ENCODE peak calls at places on chromosomes 12 and 14, in nine cellular contexts. R is astrocyte; N is effector memory CD4-positive, alpha-beta T cell; P is lower lobe of right lung; X is stomach; Y is heart right ventricle; A is CD4-positive, alpha-beta memory T cell; E is pancreas; T is prostate gland. K is an unnamed sample. For H3K4me1, the result is how much of the 10 kb centered on the place peaks cover.

GRCh38 chr12:12919666-12920435 is 28.5 kb downstream of the GPRC5A start:
- DNase-seq in R (no peak), N (no peak), P (no peak), X (no peak), Y (no peak), A (no peak), E (no peak), T (no peak), K (no peak)

GRCh38 chr14:62213516-62213915 is 451.3 kb downstream of the SNAPC1 start:
- DNase-seq in R (peak), N (no peak), P (no peak), X (no peak), Y (no peak), A (no peak), E (no peak), T (no peak), K (no peak)

GRCh38 chr14:104432611-104433231 is 146.8 kb upstream of the C14orf180 start:
- DNase-seq in R (no peak), N (no peak), P (peak), X (peak), Y (peak), A (no peak), E (peak), T (no peak), K (peak)

GRCh38 chr12:104457746-104458644 is 1.2 kb downstream of the CHST11 start:
- DNase-seq in R (no peak), N (peak), P (peak), X (peak), Y (peak), A (peak), E (peak), T (no peak), K (no peak)

GRCh38 chr12:19177754-19178153 is 48.2 kb downstream of the PLEKHA5 start:
- DNase-seq in R (peak), N (no peak), P (no peak), X (no peak), Y (no peak), A (no peak), E (no peak), T (no peak), K (no peak)

GRCh38 chr12:851913-852312 is 97.6 kb downstream of the RAD52 start:
- DNase-seq in R (peak), N (no peak), P (no peak), X (no peak), Y (no peak), A (no peak), E (no peak), T (no peak), K (no peak)

GRCh38 chr12:96303656-96304055 is 96.6 kb downstream of the CDK17 start:
- DNase-seq in R (no peak), N (no peak), P (no peak), X (no peak), Y (no peak), A (no peak), E (no peak), T (no peak), K (no peak)

GRCh38 chr14:72404998-72405397 is 472.8 kb downstream of the RGS6 start:
- DNase-seq in R (no peak), N (no peak), P (no peak), X (no peak), Y (no peak), A (no peak), E (no peak), T (no peak), K (no peak)

GRCh38 chr12:79409562-79409961 is 281.2 kb downstream of the PAWR start:
- DNase-seq in R (peak), N (no peak), P (no peak), X (no peak), Y (no peak), A (no peak), E (no peak), T (no peak), K (no peak)

GRCh38 chr14:63492391-63492790 is 50.8 kb downstream of the PPP2R5E start:
- DNase-seq in R (peak), N (no peak), P (no peak), X (no peak), Y (no peak), A (no peak), E (no peak), T (no peak), K (no peak)

GRCh38 chr12:39505562-39505961 is 62.6 kb upstream of the KIF21A start:
- DNase-seq in R (no peak), N (no peak), P (no peak), X (no peak), Y (no peak), A (no peak), E (no peak), T (no peak), K (no peak)

GRCh38 chr14:95527392-95528002 is 7.4 kb upstream of the GLRX5 start:
- DNase-seq in R (peak), N (peak), P (no peak), X (peak), Y (no peak), A (peak), E (no peak), T (no peak), K (no peak)

GRCh38 chr12:3527181-3527580 is 36.2 kb downstream of the PRMT8 start:
- DNase-seq in R (peak), N (no peak), P (no peak), X (no peak), Y (no peak), A (no peak), E (no peak), T (no peak), K (no peak)

GRCh38 chr12:52235001-52235760 is 2.1 kb downstream of the KRT7 start:
- DNase-seq in R (no peak), N (no peak), P (no peak), X (no peak), Y (no peak), A (no peak), E (no peak), T (no peak), K (peak)

GRCh38 chr12:51631591-51631990 is 40.6 kb downstream of the SCN8A start:
- DNase-seq in R (peak), N (no peak), P (no peak), X (no peak), Y (no peak), A (no peak), E (no peak), T (no peak), K (no peak)

GRCh38 chr12:132886529-132887477 is 602 bp downstream of the CHFR start:
- DNase-seq in R (no peak), N (no peak), P (peak), X (peak), Y (no peak), A (no peak), E (peak), T (no peak), K (no peak)

GRCh38 chr14:79451601-79452000 is 759.7 kb downstream of the DIO2 start:
- DNase-seq in R (no peak), N (no peak), P (no peak), X (no peak), Y (no peak), A (no peak), E (no peak), T (no peak), K (no peak)

GRCh38 chr12:31687101-31687527 is 27.6 kb downstream of the ETFBKMT start:
- DNase-seq in R (no peak), N (no peak), P (peak), X (no peak), Y (no peak), A (no peak), E (no peak), T (no peak), K (no peak)

GRCh38 chr14:103597623-103598372 is 31.2 kb upstream of the KLC1 start:
- DNase-seq in R (peak), N (no peak), P (no peak), X (no peak), Y (no peak), A (no peak), E (no peak), T (no peak), K (peak)

GRCh38 chr14:68824517-68825347 is 31.9 kb upstream of the ZFP36L1 start:
- DNase-seq in R (no peak), N (peak), P (peak), X (peak), Y (peak), A (no peak), E (peak), T (peak), K (peak)

GRCh38 chr14:20707622-20708021 is 19.1 kb downstream of the ANG start:
- DNase-seq in R (peak), N (no peak), P (no peak), X (peak), Y (no peak), A (no peak), E (no peak), T (peak), K (no peak)

GRCh38 chr14:42192659-42193425 is 586.2 kb downstream of the LRFN5 start:
- DNase-seq in R (peak), N (no peak), P (no peak), X (no peak), Y (no peak), A (no peak), E (no peak), T (peak), K (no peak)

GRCh38 chr12:6180300-6181051 is 19.7 kb upstream of the CD9 start:
- DNase-seq in R (peak), N (no peak), P (peak), X (peak), Y (peak), A (no peak), E (no peak), T (no peak), K (no peak)

GRCh38 chr12:67889935-67890334 is 99.3 kb upstream of the IFNG-AS1 start:
- DNase-seq in R (no peak), N (no peak), P (no peak), X (no peak), Y (no peak), A (no peak), E (no peak), T (no peak), K (no peak)

GRCh38 chr12:53676715-53677611 is 1.1 kb upstream of the ATP5MC2 start:
- DNase-seq in R (no peak), N (no peak), P (peak), X (peak), Y (peak), A (no peak), E (peak), T (no peak), K (no peak)

GRCh38 chr12:123270380-123271181 is 1.1 kb downstream of the CDK2AP1 start:
- DNase-seq in R (peak), N (no peak), P (no peak), X (no peak), Y (peak), A (no peak), E (peak), T (no peak), K (no peak)

GRCh38 chr12:69056743-69057515 is 124.0 kb upstream of the CPM start:
- DNase-seq in R (peak), N (no peak), P (no peak), X (no peak), Y (no peak), A (no peak), E (no peak), T (no peak), K (no peak)

GRCh38 chr14:64440494-64440893 is 24.8 kb upstream of the AKAP5 start:
- DNase-seq in R (no peak), N (no peak), P (no peak), X (no peak), Y (no peak), A (no peak), E (no peak), T (no peak), K (no peak)

GRCh38 chr12:113092478-113093408 is 36.2 kb downstream of the DTX1 start:
- DNase-seq in R (no peak), N (no peak), P (peak), X (peak), Y (peak), A (no peak), E (peak), T (no peak), K (no peak)

GRCh38 chr14:92473947-92474535 is 39.5 kb upstream of the RIN3 start:
- DNase-seq in R (peak), N (no peak), P (no peak), X (peak), Y (no peak), A (no peak), E (no peak), T (no peak), K (peak)

GRCh38 chr12:52838871-52839446 is 4.8 kb upstream of the KRT79 start:
- DNase-seq in R (no peak), N (no peak), P (no peak), X (no peak), Y (no peak), A (no peak), E (no peak), T (no peak), K (no peak)

DNA sequence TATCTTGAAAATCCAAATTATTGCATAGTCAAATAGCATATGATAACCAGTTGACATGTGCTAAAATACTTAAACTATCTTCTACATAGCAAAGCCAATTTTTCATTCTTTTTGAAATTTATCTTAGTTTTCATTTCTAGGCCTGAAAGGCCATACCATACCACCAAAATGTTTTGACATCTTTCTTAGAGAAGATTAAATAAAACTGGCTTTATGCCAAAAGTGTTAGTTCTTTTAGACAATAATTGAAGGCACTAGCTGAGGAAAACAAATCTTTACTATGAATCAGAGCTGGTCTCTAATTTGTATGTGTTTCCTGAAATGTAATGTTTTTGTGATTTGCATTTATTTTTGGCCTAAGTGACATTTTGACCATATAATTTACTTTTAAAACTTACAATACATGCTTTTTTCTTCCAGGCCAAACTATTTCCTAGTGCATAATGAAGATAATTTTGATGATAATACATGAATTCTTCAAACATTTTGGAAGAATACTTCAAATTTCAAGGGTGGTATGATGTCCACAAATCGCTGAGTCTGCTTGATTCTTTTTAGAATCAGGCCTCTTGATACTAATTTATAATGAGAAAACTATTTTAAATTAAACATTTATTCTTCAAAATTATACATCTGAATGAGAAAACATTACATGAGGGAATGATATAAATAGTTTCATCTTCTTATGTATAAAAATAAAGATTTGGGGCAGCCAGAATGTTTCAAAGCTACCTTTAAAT is 6.5 kb upstream of the KCNMB4 start:
- DNase-seq in R (no peak), N (no peak), P (no peak), X (no peak), Y (no peak), A (no peak), E (no peak), T (no peak), K (no peak)
- H3K4me1 ChIP-seq in R (under half), N (under half), P (under half), X (under half), Y (under half), A (under half), E (under half), T (under half), K (under half)

DNA sequence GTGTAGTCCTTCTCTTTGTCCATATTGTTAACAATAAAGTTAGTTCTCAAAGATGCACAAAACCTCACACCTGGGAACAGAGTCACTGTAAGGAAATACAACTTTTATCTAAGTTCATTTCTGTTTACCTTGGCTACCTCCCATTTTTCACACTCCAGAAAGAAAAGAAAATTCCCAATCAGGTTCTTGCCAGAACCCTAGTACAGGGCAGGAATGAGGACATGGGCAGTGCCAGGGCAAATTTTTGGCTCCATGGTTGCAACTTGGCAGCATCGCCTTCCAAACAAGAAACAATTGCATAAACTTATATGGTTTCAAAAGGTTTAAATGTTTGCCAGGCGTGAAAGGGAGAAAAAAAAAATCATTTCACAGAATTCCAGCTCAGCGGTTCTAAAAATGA is 296.3 kb upstream of the PRKD1 start:
- DNase-seq in R (no peak), N (no peak), P (peak), X (peak), Y (no peak), A (no peak), E (peak), T (peak), K (no peak)
- H3K4me1 ChIP-seq in R (under half), N (under half), P (under half), X (under half), Y (under half), A (under half), E (under half), T (under half), K (under half)

GRCh38 chr14:96634896-96635295 is 132.7 kb downstream of the PAPOLA start:
- DNase-seq in R (no peak), N (no peak), P (no peak), X (no peak), Y (no peak), A (no peak), E (no peak), T (no peak), K (no peak)

GRCh38 chr14:96632363-96632758 is 130.2 kb downstream of the PAPOLA start:
- DNase-seq in R (no peak), N (no peak), P (no peak), X (no peak), Y (no peak), A (no peak), E (no peak), T (no peak), K (no peak)

GRCh38 chr14:96633096-96633495 is 130.9 kb downstream of the PAPOLA start:
- DNase-seq in R (no peak), N (no peak), P (no peak), X (no peak), Y (no peak), A (no peak), E (no peak), T (no peak), K (no peak)

GRCh38 chr14:96635850-96636249 is 133.7 kb downstream of the PAPOLA start:
- DNase-seq in R (no peak), N (no peak), P (no peak), X (peak), Y (no peak), A (no peak), E (no peak), T (no peak), K (no peak)

GRCh38 chr14:96634481-96634880 is 132.3 kb downstream of the PAPOLA start:
- DNase-seq in R (no peak), N (no peak), P (no peak), X (peak), Y (no peak), A (no peak), E (no peak), T (no peak), K (no peak)
- H3K4me1 ChIP-seq in R (under half), N (under half), P (under half), X (under half), Y (under half), A (under half), E (under half), T (under half), K (under half)

DNA sequence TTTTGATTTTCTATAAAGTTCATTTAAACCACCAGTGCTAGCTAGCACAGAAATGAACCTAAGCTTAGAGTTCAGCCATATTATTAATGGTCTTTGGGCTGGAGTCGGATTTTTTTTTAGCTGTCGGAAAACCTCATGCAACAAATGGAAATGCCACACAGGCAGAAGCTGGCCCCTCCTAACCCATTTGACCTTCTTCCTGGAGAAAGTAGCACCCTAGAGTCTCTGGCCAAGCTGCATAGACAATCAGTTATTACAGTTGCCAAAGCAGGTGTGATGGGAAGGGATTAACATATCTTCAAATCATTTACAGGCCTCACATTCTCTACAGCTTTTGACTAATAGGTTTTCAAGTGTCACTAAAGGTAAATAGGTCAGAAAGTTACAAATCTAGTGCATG is 49.4 kb downstream of the PTPRQ start:
- DNase-seq in R (no peak), N (no peak), P (no peak), X (no peak), Y (no peak), A (no peak), E (no peak), T (no peak), K (no peak)
- H3K4me1 ChIP-seq in R (under half), N (under half), P (under half), X (under half), Y (under half), A (under half), E (under half), T (under half), K (under half)

GRCh38 chr14:101813833-101814232 is 52.3 kb downstream of the PPP2R5C start:
- DNase-seq in R (no peak), N (no peak), P (no peak), X (no peak), Y (no peak), A (no peak), E (no peak), T (no peak), K (no peak)
- H3K4me1 ChIP-seq in R (under half), N (half or more), P (half or more), X (under half), Y (half or more), A (half or more), E (under half), T (under half), K (under half)

DNA sequence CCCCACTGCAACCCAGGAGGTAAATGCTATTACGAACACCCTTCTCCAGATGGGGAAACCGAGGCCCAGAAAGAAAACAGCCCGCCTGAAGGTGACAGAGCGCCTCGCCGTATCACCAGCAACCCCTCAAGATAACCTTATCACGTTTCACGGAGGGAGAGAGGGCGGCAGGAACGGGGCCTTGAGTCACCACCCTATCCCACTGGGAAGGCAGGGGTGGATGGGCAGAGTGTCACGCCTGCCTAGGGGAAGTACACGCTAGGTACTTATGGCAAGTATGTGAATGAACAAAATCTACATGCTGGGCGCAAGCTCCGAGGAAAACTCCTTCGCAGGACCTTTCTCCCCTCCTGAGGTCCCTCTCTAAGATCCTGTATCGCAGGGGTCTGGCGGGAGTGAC is 17.8 kb downstream of the NCOR2 start:
- DNase-seq in R (no peak), N (no peak), P (peak), X (no peak), Y (no peak), A (no peak), E (no peak), T (no peak), K (no peak)
- H3K4me1 ChIP-seq in R (half or more), N (under half), P (half or more), X (under half), Y (half or more), A (half or more), E (under half), T (under half), K (under half)

DNA sequence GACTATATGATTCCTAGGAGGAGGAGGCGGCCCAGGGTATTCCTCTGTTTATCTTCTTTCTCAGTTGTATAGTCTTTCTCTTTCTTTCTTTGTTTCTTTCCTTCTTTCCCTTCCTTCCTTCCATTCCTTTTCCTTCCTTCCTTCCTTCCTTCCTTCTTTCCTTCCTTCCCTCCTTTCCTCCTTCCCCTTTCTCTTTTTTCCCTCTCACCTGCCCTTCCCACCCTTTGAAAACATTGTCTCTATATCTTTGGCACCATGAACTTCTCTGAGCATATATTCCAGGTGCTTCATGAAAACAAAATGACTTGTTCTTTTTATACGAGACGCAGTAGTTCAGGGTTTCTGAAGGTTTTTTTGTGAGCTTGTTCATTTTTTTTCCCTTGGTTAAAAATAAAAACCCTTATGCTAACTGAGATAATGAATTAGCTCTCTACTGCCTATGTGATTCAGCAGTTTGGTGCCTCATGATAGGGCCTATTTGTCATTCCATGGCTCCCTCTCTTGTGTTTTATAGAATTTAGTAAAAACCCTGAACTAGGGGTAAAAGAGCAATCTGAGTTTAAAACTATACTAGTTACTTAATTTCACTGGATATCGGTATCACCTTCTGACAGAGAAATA is 3.2 kb upstream of the TESPA1 start:
- DNase-seq in R (no peak), N (no peak), P (no peak), X (no peak), Y (no peak), A (no peak), E (no peak), T (no peak), K (no peak)
- H3K4me1 ChIP-seq in R (under half), N (under half), P (under half), X (under half), Y (under half), A (half or more), E (under half), T (under half), K (under half)

K was measured in RWPE2.